ENCODE peak calls at places on chromosomes 11 and 22, in six cellular contexts. N is fibroblast of mammary gland; W is Caco-2; F is EL; S is stimulated activated CD8-positive, alpha-beta memory T cell treated with anti-CD3 and anti-CD28 coated beads, Interleukin-4, amount 100 ng/mL, for 48 hours; E is stomach. D is an unnamed sample.

GRCh38 chr11:1218256-1218787 is 4.5 kb upstream of the MUC5B start:
- DNase-seq in N (no peak), W (no peak), F (no peak), S (no peak), E (no peak), D (no peak)

GRCh38 chr11:35021589-35021988 is 105.2 kb downstream of the PDHX start:
- DNase-seq in N (no peak), W (no peak), F (no peak), S (no peak), E (no peak), D (no peak)

GRCh38 chr22:47127441-47127871 is 365.0 kb downstream of the TBC1D22A start:
- DNase-seq in N (no peak), W (no peak), F (no peak), S (no peak), E (no peak), D (no peak)

GRCh38 chr11:19683141-19683805 is 29.4 kb upstream of the NAV2 start:
- DNase-seq in N (peak), W (no peak), F (no peak), S (no peak), E (no peak), D (peak)

GRCh38 chr11:12902784-12903491 is 106.2 kb upstream of the RASSF10 start:
- DNase-seq in N (no peak), W (no peak), F (no peak), S (no peak), E (no peak), D (no peak)

GRCh38 chr11:8031248-8032115 is 44.3 kb downstream of the EIF3F start:
- DNase-seq in N (no peak), W (no peak), F (no peak), S (no peak), E (no peak), D (no peak)

GRCh38 chr11:71352226-71352625 is 96.0 kb downstream of the DHCR7 start:
- DNase-seq in N (no peak), W (no peak), F (no peak), S (no peak), E (no peak), D (no peak)

GRCh38 chr11:118792642-118793124 is 1.7 kb upstream of the DDX6 start:
- DNase-seq in N (peak), W (peak), F (peak), S (peak), E (peak), D (peak)

GRCh38 chr11:64659417-64660144 is 63.4 kb downstream of the NRXN2 start:
- DNase-seq in N (peak), W (no peak), F (peak), S (no peak), E (no peak), D (peak)

GRCh38 chr22:36921309-36922096 is 8.1 kb downstream of the CSF2RB start:
- DNase-seq in N (no peak), W (no peak), F (no peak), S (no peak), E (peak), D (no peak)

GRCh38 chr11:65169164-65169641 is 830 bp upstream of the SPDYC start:
- DNase-seq in N (no peak), W (no peak), F (no peak), S (no peak), E (no peak), D (no peak)

GRCh38 chr22:36332623-36333331 is 55.0 kb downstream of the MYH9 start:
- DNase-seq in N (peak), W (peak), F (peak), S (peak), E (peak), D (peak)

GRCh38 chr22:23253475-23254055 is 73.3 kb downstream of the BCR start:
- DNase-seq in N (no peak), W (no peak), F (no peak), S (no peak), E (no peak), D (no peak)

GRCh38 chr22:19874307-19875060 is 19.8 kb upstream of the GNB1L start:
- DNase-seq in N (no peak), W (peak), F (no peak), S (no peak), E (peak), D (no peak)

GRCh38 chr11:114233755-114234154 is 62.4 kb upstream of the NNMT start:
- DNase-seq in N (peak), W (no peak), F (no peak), S (no peak), E (no peak), D (no peak)

GRCh38 chr11:87425943-87426342 is 388.2 kb downstream of the TMEM135 start:
- DNase-seq in N (no peak), W (no peak), F (peak), S (no peak), E (no peak), D (no peak)

GRCh38 chr11:45180888-45181594 is 34.6 kb downstream of the PRDM11 start:
- DNase-seq in N (peak), W (peak), F (peak), S (peak), E (peak), D (peak)

GRCh38 chr11:130829801-130830562 is 86.3 kb downstream of the SNX19 start:
- DNase-seq in N (peak), W (no peak), F (no peak), S (no peak), E (no peak), D (no peak)

GRCh38 chr11:108906826-108907225 is 242.0 kb downstream of the DDX10 start:
- DNase-seq in N (peak), W (no peak), F (peak), S (no peak), E (no peak), D (peak)

GRCh38 chr11:30911247-30911646 is 325.1 kb upstream of the MPPED2 start:
- DNase-seq in N (no peak), W (no peak), F (no peak), S (no peak), E (no peak), D (no peak)

GRCh38 chr11:134730596-134731538 is 318.8 kb upstream of the B3GAT1 start:
- DNase-seq in N (no peak), W (no peak), F (no peak), S (no peak), E (no peak), D (no peak)

GRCh38 chr11:47353978-47354774 is 1.7 kb upstream of the MYBPC3 start:
- DNase-seq in N (no peak), W (no peak), F (no peak), S (no peak), E (no peak), D (no peak)

D was measured in MCF 10A.